ENCODE peak calls at places on chromosomes 12 and 14, in ten cellular contexts. Z is right lobe of liver, E is stomach, J is NCI-H460, M is NCI-H524, V is NT2/D1, O is esophagus squamous epithelium, K is GM19239, B is A549, Q is Calu3. C is an unnamed sample.

GRCh38 chr12:113174461-113175384 is 10.6 kb downstream of the DDX54 start:
- DNase-seq in Z (peak), E (peak), J (peak), M (peak), V (no peak), O (no peak), K (peak), B (peak), Q (peak), C (no peak)

GRCh38 chr14:65396082-65396910 is 16.2 kb upstream of the FUT8 start:
- DNase-seq in Z (no peak), E (no peak), J (no peak), M (no peak), V (no peak), O (no peak), K (no peak), B (no peak), Q (no peak), C (no peak)

GRCh38 chr14:105056303-105056831 is 8.9 kb downstream of the GPR132 start:
- DNase-seq in Z (no peak), E (no peak), J (no peak), M (no peak), V (no peak), O (no peak), K (no peak), B (no peak), Q (no peak), C (no peak)

GRCh38 chr14:104144453-104144790 is 6.0 kb downstream of the KIF26A start:
- DNase-seq in Z (no peak), E (no peak), J (no peak), M (no peak), V (no peak), O (no peak), K (no peak), B (no peak), Q (no peak), C (no peak)

GRCh38 chr12:108839890-108840230 is 17.5 kb downstream of the SSH1 start:
- DNase-seq in Z (no peak), E (no peak), J (no peak), M (no peak), V (no peak), O (no peak), K (no peak), B (no peak), Q (no peak), C (no peak)

GRCh38 chr12:47216150-47216677 is 136.5 kb upstream of the AMIGO2 start:
- DNase-seq in Z (no peak), E (no peak), J (no peak), M (no peak), V (no peak), O (no peak), K (peak), B (no peak), Q (no peak), C (no peak)

GRCh38 chr12:117968826-117969659 is at the start of gene KSR2:
- DNase-seq in Z (peak), E (peak), J (peak), M (peak), V (peak), O (no peak), K (peak), B (peak), Q (peak), C (peak)

GRCh38 chr14:55500219-55500701 is 59.8 kb upstream of the TBPL2 start:
- DNase-seq in Z (no peak), E (no peak), J (peak), M (no peak), V (peak), O (no peak), K (no peak), B (no peak), Q (no peak), C (no peak)

GRCh38 chr14:75427482-75428229 is at the start of gene JDP2:
- DNase-seq in Z (peak), E (peak), J (peak), M (peak), V (no peak), O (no peak), K (peak), B (peak), Q (peak), C (peak)

GRCh38 chr14:76432967-76433752 is 57.2 kb downstream of the ESRRB start:
- DNase-seq in Z (no peak), E (no peak), J (no peak), M (peak), V (no peak), O (no peak), K (no peak), B (no peak), Q (no peak), C (no peak)

GRCh38 chr14:34890937-34891336 is 15.8 kb upstream of the BAZ1A start:
- DNase-seq in Z (no peak), E (no peak), J (no peak), M (no peak), V (no peak), O (no peak), K (no peak), B (no peak), Q (no peak), C (no peak)

GRCh38 chr14:94388027-94388895 is at the start of gene SERPINA1:
- DNase-seq in Z (peak), E (peak), J (no peak), M (peak), V (no peak), O (no peak), K (no peak), B (no peak), Q (peak), C (no peak)

GRCh38 chr14:74207943-74208342 is 31.3 kb upstream of the VSX2 start:
- DNase-seq in Z (no peak), E (no peak), J (peak), M (peak), V (no peak), O (no peak), K (no peak), B (no peak), Q (no peak), C (peak)